ENCODE peak calls at places on chromosome 3, in eight cellular contexts. A is HFF-Myc, M is mucosa of descending colon, I is breast epithelium, T is upper lobe of right lung, H is tibial artery, V is kidney epithelial cell, F is upper lobe of left lung. P is an unnamed sample.

GRCh38 chr3:129602309-129602708 is 4.2 kb downstream of the PLXND1 start:
- DNase-seq in H (no peak), T (peak), F (no peak), A (no peak), I (no peak), V (no peak), M (no peak), P (no peak)

GRCh38 chr3:112358311-112358780 is 25.4 kb downstream of the CD200 start:
- DNase-seq in H (no peak), F (no peak), I (no peak), M (no peak), A (no peak), T (no peak), V (no peak), P (no peak)

GRCh38 chr3:34277110-34277509 is 478.7 kb downstream of the PDCD6IP start:
- DNase-seq in I (no peak), H (no peak), F (no peak), V (no peak), M (no peak), A (no peak), T (no peak), P (no peak)

GRCh38 chr3:178510496-178510895 is 25.7 kb upstream of the KCNMB2 start:
- DNase-seq in F (no peak), T (no peak), A (no peak), H (no peak), M (no peak), I (no peak), V (no peak), P (no peak)

GRCh38 chr3:196127308-196128040 is 45.6 kb upstream of the TFRC start:
- DNase-seq in M (peak), H (no peak), A (no peak), T (no peak), F (no peak), V (no peak), I (no peak), P (no peak)

GRCh38 chr3:179463299-179463698 is 12.0 kb upstream of the GNB4 start:
- DNase-seq in T (no peak), A (no peak), I (no peak), V (no peak), M (no peak), H (no peak), F (no peak), P (no peak)

GRCh38 chr3:46378426-46378942 is 7.7 kb downstream of the CCR5 start:
- DNase-seq in F (peak), V (no peak), A (no peak), I (no peak), M (peak), H (no peak), T (peak), P (peak)

GRCh38 chr3:47542614-47543173 is 29.2 kb upstream of the ELP6 start:
- DNase-seq in V (no peak), H (peak), F (no peak), A (no peak), T (peak), I (no peak), M (no peak), P (no peak)

GRCh38 chr3:107985496-107985895 is 105.3 kb downstream of the CD47 start:
- DNase-seq in V (no peak), F (peak), H (no peak), A (no peak), I (no peak), T (no peak), M (no peak), P (no peak)

DNA sequence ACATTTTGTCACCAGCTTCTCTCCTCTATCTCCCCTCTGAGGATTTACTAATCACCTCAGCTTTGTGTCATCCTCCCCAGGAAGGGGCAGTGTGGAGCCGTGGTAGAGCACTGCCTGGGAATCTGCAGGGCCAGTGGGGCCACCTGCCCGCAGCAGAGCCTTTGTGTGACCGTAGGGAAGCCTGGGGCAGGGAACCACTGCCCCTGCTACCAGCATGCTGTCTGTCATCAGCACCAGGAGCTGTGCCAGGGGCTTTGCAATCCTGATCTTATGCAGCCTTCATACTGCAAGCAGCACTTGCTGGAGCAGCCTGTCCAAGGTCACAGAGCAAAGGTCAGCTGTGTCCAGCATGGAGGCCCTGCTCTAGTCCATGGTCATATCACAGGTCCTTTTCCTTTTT is 170.2 kb upstream of the IL12A start:
- DNase-seq in T (no peak), V (no peak), F (no peak), A (no peak), I (no peak), H (no peak), M (no peak), P (no peak)
- TF ChIP-seq CTCF in T (no peak), V (no peak), F (no peak), A (no peak), I (no peak), H (no peak), M (no peak), P (no peak)

GRCh38 chr3:128453521-128454309 is 13.0 kb downstream of the DNAJB8 start:
- DNase-seq in T (no peak), I (no peak), M (no peak), F (no peak), V (no peak), A (no peak), H (no peak), P (no peak)
- TF ChIP-seq CTCF in T (no peak), I (no peak), M (no peak), F (no peak), V (no peak), A (no peak), H (no peak), P (no peak)

GRCh38 chr3:19046440-19046839 is 101.9 kb upstream of the KCNH8 start:
- DNase-seq in F (no peak), V (no peak), A (no peak), I (no peak), T (no peak), M (no peak), H (no peak), P (no peak)
- TF ChIP-seq CTCF in F (no peak), V (no peak), A (no peak), I (no peak), T (peak), M (no peak), H (no peak), P (no peak)

GRCh38 chr3:142866841-142867631 is 21.8 kb downstream of the PCOLCE2 start:
- DNase-seq in T (no peak), I (no peak), H (no peak), V (no peak), F (no peak), A (no peak), M (no peak), P (no peak)
- TF ChIP-seq CTCF in T (no peak), I (no peak), H (no peak), V (peak), F (no peak), A (no peak), M (no peak), P (no peak)

GRCh38 chr3:121834079-121834730 is 655 bp downstream of the IQCB1 start:
- DNase-seq in F (no peak), I (no peak), H (no peak), M (peak), A (no peak), T (no peak), V (no peak), P (no peak)

GRCh38 chr3:121839962-121840361 is 5.0 kb downstream of the EAF2 start:
- DNase-seq in F (no peak), M (no peak), I (no peak), A (no peak), T (no peak), V (no peak), H (no peak), P (no peak)

GRCh38 chr3:121836069-121836468 is 1.1 kb downstream of the EAF2 start:
- DNase-seq in F (no peak), M (no peak), H (no peak), I (no peak), A (no peak), V (no peak), T (no peak), P (no peak)

GRCh38 chr3:121834734-121835709 is at the start of the genes EAF2 and IQCB1:
- DNase-seq in A (peak), I (peak), T (peak), H (peak), F (peak), M (peak), V (peak), P (peak)
- TF ChIP-seq CTCF in A (no peak), I (no peak), T (no peak), H (no peak), F (peak), M (no peak), V (no peak), P (no peak)

P was measured in activated B cell treated with CpG ODN at 0.5 μM for 24 hours.